ENCODE peak calls at places on chromosomes 1 and 21, in eight cellular contexts. One of them, this sample, is unnamed.
A peak's percentile ranks its signal among the peaks of the same experiment; 100 is the strongest.

GRCh38 chr1:25628741-25629421 is 12.3 kb downstream of the MAN1C1 start:
- DNase-seq in K562: no peak
- DNase-seq in pancreas: no peak
- DNase-seq in testis: no peak
- DNase-seq in H9: no peak
- DNase-seq in cardiac fibroblast: no peak
- DNase-seq in AG04449: no peak
- DNase-seq in GM12865: no peak
- DNase-seq in this sample: no peak

GRCh38 chr21:16072692-16073091 is 342.9 kb downstream of the USP25 start:
- DNase-seq in pancreas: no peak
- DNase-seq in testis: no peak
- DNase-seq in cardiac fibroblast: peak; percentile 75
- DNase-seq in H9: no peak
- DNase-seq in K562: no peak
- DNase-seq in AG04449: peak; percentile 67
- DNase-seq in GM12865: no peak
- DNase-seq in this sample: no peak

GRCh38 chr1:153272186-153272585 is 12.7 kb downstream of the LORICRIN start:
- DNase-seq in K562: no peak
- DNase-seq in GM12865: no peak
- DNase-seq in testis: no peak
- DNase-seq in cardiac fibroblast: no peak
- DNase-seq in AG04449: no peak
- DNase-seq in pancreas: no peak
- DNase-seq in H9: no peak
- DNase-seq in this sample: no peak

GRCh38 chr1:36182734-36183133 is 26.8 kb downstream of the MAP7D1 start:
- DNase-seq in GM12865: no peak
- DNase-seq in K562: no peak
- DNase-seq in testis: no peak
- DNase-seq in pancreas: no peak
- DNase-seq in H9: peak; percentile 87
- DNase-seq in AG04449: no peak
- DNase-seq in cardiac fibroblast: no peak
- DNase-seq in this sample: no peak

GRCh38 chr1:113488576-113489177 is 98.4 kb downstream of the MAGI3 start:
- DNase-seq in GM12865: no peak
- DNase-seq in pancreas: no peak
- DNase-seq in cardiac fibroblast: no peak
- DNase-seq in H9: peak; percentile 71
- DNase-seq in AG04449: no peak
- DNase-seq in testis: no peak
- DNase-seq in K562: no peak
- DNase-seq in this sample: no peak

GRCh38 chr21:36776981-36777617 is 78.2 kb downstream of the SIM2 start:
- DNase-seq in testis: no peak
- DNase-seq in K562: no peak
- DNase-seq in GM12865: no peak
- DNase-seq in pancreas: no peak
- DNase-seq in AG04449: no peak
- DNase-seq in H9: no peak
- DNase-seq in cardiac fibroblast: no peak
- DNase-seq in this sample: no peak

GRCh38 chr1:39293375-39294070 is 89.0 kb downstream of the MACF1 start:
- DNase-seq in pancreas: no peak
- DNase-seq in H9: no peak
- DNase-seq in cardiac fibroblast: peak; percentile 72
- DNase-seq in GM12865: no peak
- DNase-seq in K562: no peak
- DNase-seq in testis: no peak
- DNase-seq in AG04449: no peak
- DNase-seq in this sample: no peak

GRCh38 chr1:188476606-188477005 is 1647.9 kb downstream of the PLA2G4A start:
- DNase-seq in H9: no peak
- DNase-seq in pancreas: no peak
- DNase-seq in GM12865: no peak
- DNase-seq in AG04449: no peak
- DNase-seq in K562: no peak
- DNase-seq in cardiac fibroblast: no peak
- DNase-seq in testis: no peak
- DNase-seq in this sample: no peak

GRCh38 chr1:9179450-9179849 is 50.5 kb upstream of the GPR157 start:
- DNase-seq in GM12865: no peak
- DNase-seq in cardiac fibroblast: no peak
- DNase-seq in AG04449: no peak
- DNase-seq in pancreas: no peak
- DNase-seq in K562: no peak
- DNase-seq in testis: no peak
- DNase-seq in H9: no peak
- DNase-seq in this sample: no peak

GRCh38 chr1:92877081-92877711 is 45.4 kb downstream of the RPL5 start:
- DNase-seq in H9: no peak
- DNase-seq in testis: no peak
- DNase-seq in cardiac fibroblast: no peak
- DNase-seq in GM12865: no peak
- DNase-seq in AG04449: no peak
- DNase-seq in K562: no peak
- DNase-seq in pancreas: no peak
- DNase-seq in this sample: no peak

GRCh38 chr1:90313756-90314155 is 318.8 kb downstream of the ZNF326 start:
- DNase-seq in K562: no peak
- DNase-seq in cardiac fibroblast: no peak
- DNase-seq in testis: no peak
- DNase-seq in H9: no peak
- DNase-seq in GM12865: no peak
- DNase-seq in pancreas: no peak
- DNase-seq in AG04449: no peak
- DNase-seq in this sample: no peak

GRCh38 chr1:33350611-33351280 is 29.8 kb upstream of the A3GALT2 start:
- DNase-seq in K562: peak; percentile 20
- DNase-seq in cardiac fibroblast: no peak
- DNase-seq in AG04449: no peak
- DNase-seq in GM12865: no peak
- DNase-seq in testis: no peak
- DNase-seq in H9: no peak
- DNase-seq in pancreas: no peak
- DNase-seq in this sample: no peak

GRCh38 chr1:147598631-147599361 is 57.5 kb downstream of the BCL9 start:
- DNase-seq in cardiac fibroblast: peak; percentile 20
- DNase-seq in GM12865: peak; percentile 24
- DNase-seq in H9: no peak
- DNase-seq in testis: peak; percentile 32
- DNase-seq in pancreas: peak; percentile 67
- DNase-seq in K562: no peak
- DNase-seq in AG04449: no peak
- DNase-seq in this sample: no peak

GRCh38 chr21:36080386-36080785 is 10.6 kb downstream of the CBR1 start:
- DNase-seq in H9: no peak
- DNase-seq in testis: no peak
- DNase-seq in GM12865: no peak
- DNase-seq in pancreas: no peak
- DNase-seq in AG04449: no peak
- DNase-seq in K562: no peak
- DNase-seq in cardiac fibroblast: no peak
- DNase-seq in this sample: peak; percentile 47

GRCh38 chr1:72431810-72432209 is 149.5 kb upstream of the NEGR1 start:
- DNase-seq in H9: no peak
- DNase-seq in K562: no peak
- DNase-seq in testis: no peak
- DNase-seq in AG04449: no peak
- DNase-seq in pancreas: no peak
- DNase-seq in GM12865: no peak
- DNase-seq in cardiac fibroblast: peak; percentile 38
- DNase-seq in this sample: no peak

GRCh38 chr1:154502066-154502741 is at the start of the genes SHE and TDRD10:
- DNase-seq in cardiac fibroblast: no peak
- DNase-seq in testis: peak; percentile 71
- DNase-seq in AG04449: no peak
- DNase-seq in H9: peak; percentile 48
- DNase-seq in GM12865: no peak
- DNase-seq in K562: no peak
- DNase-seq in pancreas: no peak
- DNase-seq in this sample: no peak

GRCh38 chr21:26147535-26147934 is 23.0 kb downstream of the APP start:
- DNase-seq in H9: no peak
- DNase-seq in cardiac fibroblast: no peak
- DNase-seq in GM12865: no peak
- DNase-seq in K562: no peak
- DNase-seq in pancreas: no peak
- DNase-seq in testis: no peak
- DNase-seq in AG04449: no peak
- DNase-seq in this sample: no peak

GRCh38 chr21:44742418-44743153 is 31.2 kb upstream of the TSPEAR start:
- DNase-seq in AG04449: no peak
- DNase-seq in pancreas: no peak
- DNase-seq in H9: no peak
- DNase-seq in GM12865: no peak
- DNase-seq in cardiac fibroblast: peak; percentile 38
- DNase-seq in testis: no peak
- DNase-seq in K562: peak; percentile 41
- DNase-seq in this sample: no peak
- TF ChIP-seq CTCF in AG04449: no peak
- TF ChIP-seq CTCF in pancreas: no peak
- TF ChIP-seq CTCF in H9: peak; percentile 30
- TF ChIP-seq CTCF in GM12865: peak; percentile 3
- TF ChIP-seq CTCF in cardiac fibroblast: peak; percentile 29
- TF ChIP-seq CTCF in testis: no peak
- TF ChIP-seq CTCF in K562: peak; percentile 67
- TF ChIP-seq CTCF in this sample: peak; percentile 48

GRCh38 chr1:19255288-19255687 is 3.7 kb downstream of the MRTO4 start:
- DNase-seq in pancreas: no peak
- DNase-seq in AG04449: no peak
- DNase-seq in cardiac fibroblast: no peak
- DNase-seq in H9: no peak
- DNase-seq in K562: no peak
- DNase-seq in GM12865: no peak
- DNase-seq in testis: no peak
- DNase-seq in this sample: no peak

GRCh38 chr1:19260211-19261138 is 8.9 kb downstream of the MRTO4 start:
- DNase-seq in pancreas: no peak
- DNase-seq in cardiac fibroblast: peak; percentile 85
- DNase-seq in H9: no peak
- DNase-seq in AG04449: peak; percentile 86
- DNase-seq in GM12865: no peak
- DNase-seq in testis: no peak
- DNase-seq in K562: peak; percentile 40
- DNase-seq in this sample: peak; percentile 70

GRCh38 chr1:19257178-19257914 is 5.7 kb downstream of the MRTO4 start:
- DNase-seq in GM12865: no peak
- DNase-seq in H9: no peak
- DNase-seq in cardiac fibroblast: peak; percentile 45
- DNase-seq in testis: no peak
- DNase-seq in AG04449: no peak
- DNase-seq in K562: peak; percentile 37
- DNase-seq in pancreas: no peak
- DNase-seq in this sample: no peak

GRCh38 chr1:19262047-19262446 is 10.4 kb downstream of the MRTO4 start:
- DNase-seq in testis: no peak
- DNase-seq in GM12865: no peak
- DNase-seq in pancreas: no peak
- DNase-seq in AG04449: no peak
- DNase-seq in cardiac fibroblast: no peak
- DNase-seq in H9: no peak
- DNase-seq in K562: peak; percentile 23
- DNase-seq in this sample: no peak

DNA sequence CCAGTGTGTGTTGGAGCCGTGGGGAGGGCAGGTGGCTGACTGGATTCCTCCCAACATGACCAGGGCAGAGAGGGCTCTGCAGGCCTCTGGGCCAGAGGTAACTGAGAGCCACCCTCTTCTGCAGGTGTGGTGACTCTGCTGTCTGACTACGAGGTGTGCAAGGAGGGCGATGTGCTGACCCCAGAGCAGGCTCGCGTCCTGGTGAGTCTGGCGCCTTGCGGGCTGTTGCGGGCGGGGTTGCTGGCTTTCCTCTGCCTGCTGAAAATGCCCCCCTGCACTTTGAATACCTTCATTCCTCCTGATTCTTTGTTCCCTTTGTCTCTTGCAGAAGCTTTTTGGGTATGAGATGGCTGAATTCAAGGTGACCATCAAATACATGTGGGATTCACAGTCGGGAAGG is 6.7 kb downstream of the MRTO4 start:
- DNase-seq in H9: no peak
- DNase-seq in K562: no peak
- DNase-seq in cardiac fibroblast: no peak
- DNase-seq in pancreas: no peak
- DNase-seq in testis: no peak
- DNase-seq in GM12865: no peak
- DNase-seq in AG04449: no peak
- DNase-seq in this sample: no peak
- TF ChIP-seq CTCF in H9: no peak
- TF ChIP-seq CTCF in K562: no peak
- TF ChIP-seq CTCF in cardiac fibroblast: no peak
- TF ChIP-seq CTCF in pancreas: no peak
- TF ChIP-seq CTCF in testis: no peak
- TF ChIP-seq CTCF in GM12865: no peak
- TF ChIP-seq CTCF in AG04449: no peak
- TF ChIP-seq CTCF in this sample: no peak

DNA sequence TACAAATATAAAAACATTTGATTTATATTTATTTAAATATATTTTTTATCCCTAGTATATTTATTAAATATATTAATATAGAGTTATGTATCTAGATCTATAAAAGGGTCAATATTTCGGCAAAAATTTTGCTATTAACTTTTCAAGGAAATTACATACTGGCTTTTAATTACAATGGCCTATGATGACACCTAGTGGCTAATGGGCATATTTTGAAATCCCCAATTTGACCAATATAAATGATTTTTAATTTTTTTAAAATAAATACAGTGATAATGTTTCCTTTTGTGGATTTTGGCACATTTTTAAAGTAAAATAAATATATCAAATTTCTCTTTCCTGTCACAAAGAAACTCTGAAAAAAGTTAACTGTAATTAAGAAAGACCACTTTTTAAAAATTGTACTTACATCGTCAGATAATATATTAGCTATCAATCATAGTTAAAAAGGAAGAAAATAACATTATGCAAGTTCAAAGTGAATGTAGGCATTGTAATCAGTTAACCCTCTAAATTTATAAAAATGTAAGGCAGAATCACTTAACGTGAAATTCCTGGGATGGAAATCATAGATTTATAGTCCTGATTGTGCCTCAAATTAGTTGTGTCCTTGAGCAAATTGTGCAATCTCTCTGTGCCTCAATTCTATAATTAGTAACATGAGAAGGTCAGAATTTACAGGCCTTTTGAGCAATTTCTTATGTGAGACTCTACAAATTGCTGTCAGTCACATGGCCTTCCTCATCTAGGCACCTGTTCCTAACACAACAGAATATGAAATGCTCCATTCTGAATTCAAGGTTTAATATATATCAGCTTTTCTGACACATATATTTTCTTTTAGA is 25.6 kb upstream of the RGS13 start:
- DNase-seq in K562: peak; percentile 17
- DNase-seq in pancreas: no peak
- DNase-seq in GM12865: peak; percentile 51
- DNase-seq in AG04449: no peak
- DNase-seq in testis: no peak
- DNase-seq in H9: no peak
- DNase-seq in cardiac fibroblast: peak; percentile 62
- DNase-seq in this sample: peak; percentile 31
- TF ChIP-seq CTCF in K562: peak; percentile 63
- TF ChIP-seq CTCF in pancreas: no peak
- TF ChIP-seq CTCF in GM12865: peak; percentile 31
- TF ChIP-seq CTCF in AG04449: peak; percentile 22
- TF ChIP-seq CTCF in testis: peak; percentile 68
- TF ChIP-seq CTCF in H9: peak; percentile 76
- TF ChIP-seq CTCF in cardiac fibroblast: peak; percentile 37
- TF ChIP-seq CTCF in this sample: peak; percentile 43

GRCh38 chr1:37323486-37324377 is 150.6 kb upstream of the ZC3H12A start:
- DNase-seq in pancreas: no peak
- DNase-seq in K562: peak; percentile 67
- DNase-seq in cardiac fibroblast: peak; percentile 36
- DNase-seq in H9: peak; percentile 81
- DNase-seq in AG04449: no peak
- DNase-seq in testis: peak; percentile 50
- DNase-seq in GM12865: peak; percentile 57
- DNase-seq in this sample: peak; percentile 38
- TF ChIP-seq CTCF in pancreas: peak; percentile 55
- TF ChIP-seq CTCF in K562: peak; percentile 87
- TF ChIP-seq CTCF in cardiac fibroblast: peak; percentile 76
- TF ChIP-seq CTCF in H9: peak; percentile 97
- TF ChIP-seq CTCF in AG04449: peak; percentile 43
- TF ChIP-seq CTCF in testis: peak; percentile 69
- TF ChIP-seq CTCF in GM12865: peak; percentile 83
- TF ChIP-seq CTCF in this sample: peak; percentile 38

This sample was measured in RWPE1.